ENCODE peak calls at places on chromosomes 13 and 19, in ten cellular contexts. R is left ventricle myocardium inferior, Q is left lung, D is cardiac fibroblast, O is neural crest cell, J is uterus, C is epithelial cell of esophagus, K is Calu3, T is AG10803, I is colonic mucosa. W is an unnamed sample.

GRCh38 chr13:26019881-26020535 is 31.8 kb downstream of the SHISA2 start:
- DNase-seq in R (no peak), Q (no peak), D (peak; percentile 72), O (no peak), J (no peak), C (peak; percentile 84), K (peak; percentile 48), T (peak; percentile 89), I (no peak), W (peak; percentile 100)

GRCh38 chr19:7460562-7460966 is 28.3 kb downstream of the PEX11G start:
- DNase-seq in R (no peak), Q (no peak), D (peak; percentile 65), O (no peak), J (no peak), C (peak; percentile 71), K (no peak), T (no peak), I (no peak), W (no peak)

GRCh38 chr19:48997972-48998371 is 4.3 kb downstream of the RUVBL2 start:
- DNase-seq in R (no peak), Q (no peak), D (peak; percentile 64), O (peak; percentile 74), J (no peak), C (peak; percentile 68), K (peak; percentile 84), T (peak; percentile 49), I (peak; percentile 76), W (no peak)

GRCh38 chr19:46834121-46834520 is 16.5 kb downstream of the AP2S1 start:
- DNase-seq in R (no peak), Q (no peak), D (no peak), O (no peak), J (no peak), C (no peak), K (no peak), T (no peak), I (no peak), W (no peak)

GRCh38 chr13:29402168-29402621 is 193.3 kb downstream of the SLC7A1 start:
- DNase-seq in R (no peak), Q (no peak), D (peak; percentile 1), O (no peak), J (peak; percentile 65), C (peak; percentile 35), K (no peak), T (no peak), I (no peak), W (no peak)

GRCh38 chr19:4455742-4456565 is 1.6 kb downstream of the UBXN6 start:
- DNase-seq in R (peak; percentile 78), Q (no peak), D (peak; percentile 88), O (no peak), J (peak; percentile 88), C (peak; percentile 16), K (no peak), T (peak; percentile 57), I (no peak), W (peak; percentile 60)

GRCh38 chr19:6521718-6522646 is 8.8 kb upstream of the TNFSF9 start:
- DNase-seq in R (no peak), Q (no peak), D (no peak), O (no peak), J (no peak), C (no peak), K (no peak), T (no peak), I (no peak), W (peak; percentile 88)

GRCh38 chr19:6246174-6247006 is 33.4 kb downstream of the MLLT1 start:
- DNase-seq in R (no peak), Q (no peak), D (no peak), O (no peak), J (no peak), C (no peak), K (no peak), T (no peak), I (no peak), W (no peak)

GRCh38 chr13:19169991-19170390 is 11.6 kb downstream of the TUBA3C start:
- DNase-seq in R (no peak), Q (no peak), D (no peak), O (no peak), J (no peak), C (no peak), K (no peak), T (no peak), I (no peak), W (no peak)

GRCh38 chr19:20077791-20078463 is at the start of gene ZNF90:
- DNase-seq in R (peak; percentile 92), Q (peak; percentile 80), D (peak; percentile 85), O (peak; percentile 82), J (peak; percentile 98), C (peak; percentile 98), K (peak; percentile 74), T (peak; percentile 94), I (peak; percentile 96), W (peak; percentile 75)

GRCh38 chr13:19910336-19911072 is 47.1 kb upstream of the ZMYM5 start:
- DNase-seq in R (no peak), Q (no peak), D (no peak), O (no peak), J (no peak), C (peak; percentile 92), K (peak; percentile 22), T (peak; percentile 1), I (peak; percentile 51), W (peak; percentile 39)

GRCh38 chr19:16585808-16586476 is 13.7 kb upstream of the SLC35E1 start:
- DNase-seq in R (no peak), Q (peak; percentile 39), D (no peak), O (no peak), J (no peak), C (peak; percentile 44), K (no peak), T (no peak), I (peak; percentile 39), W (no peak)

GRCh38 chr13:90454002-90454636 is 893.4 kb upstream of the MIR17HG start:
- DNase-seq in R (no peak), Q (no peak), D (no peak), O (no peak), J (no peak), C (peak; percentile 9), K (no peak), T (no peak), I (no peak), W (no peak)

GRCh38 chr13:110637275-110637674 is 21.9 kb downstream of the NAXD start:
- DNase-seq in R (no peak), Q (peak; percentile 17), D (no peak), O (no peak), J (no peak), C (no peak), K (no peak), T (no peak), I (no peak), W (no peak)

GRCh38 chr13:101552286-101552685 is 99.8 kb downstream of the ITGBL1 start:
- DNase-seq in R (no peak), Q (no peak), D (no peak), O (no peak), J (no peak), C (no peak), K (no peak), T (peak; percentile 28), I (no peak), W (no peak)

GRCh38 chr19:11165486-11166030 is 10.0 kb upstream of the SPC24 start:
- DNase-seq in R (no peak), Q (no peak), D (peak; percentile 49), O (no peak), J (no peak), C (no peak), K (no peak), T (peak; percentile 53), I (no peak), W (no peak)

DNA sequence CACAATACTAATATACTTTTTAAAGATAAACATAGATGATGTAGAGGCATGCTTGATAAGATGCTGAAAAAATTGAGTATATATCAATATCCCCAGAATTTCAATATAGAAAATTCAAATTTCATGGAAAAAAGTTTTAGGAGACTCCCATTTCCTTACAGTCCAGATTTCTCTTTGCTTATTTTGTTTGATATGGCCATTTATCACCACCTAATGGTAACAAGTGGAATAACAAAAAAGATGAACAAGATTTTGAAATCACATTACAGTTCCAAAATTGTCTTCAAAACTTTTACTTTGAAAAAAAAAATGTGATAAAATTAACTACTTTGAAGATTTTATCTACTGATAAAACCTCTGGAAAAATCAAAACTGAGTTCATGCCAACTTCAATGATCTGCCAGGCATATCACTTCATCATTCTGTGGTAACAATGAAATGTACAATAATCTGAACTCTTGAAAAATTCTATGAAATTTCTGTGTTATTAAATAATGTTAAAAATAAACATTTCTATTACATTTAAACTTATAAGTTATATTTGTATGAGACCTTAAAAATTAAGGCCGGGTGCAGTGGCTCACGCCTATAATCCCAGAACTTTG is 17.5 kb downstream of the MIPEP start:
- DNase-seq in R (no peak), Q (no peak), D (peak; percentile 69), O (no peak), J (no peak), C (peak; percentile 49), K (no peak), T (peak; percentile 60), I (no peak), W (no peak)
- TF ChIP-seq CTCF in R (peak; percentile 73), Q (peak; percentile 30), D (peak; percentile 41), O (peak; percentile 80), J (peak; percentile 74), C (peak; percentile 42), K (peak; percentile 29), T (peak; percentile 67), I (peak; percentile 45), W (peak; percentile 53)

GRCh38 chr13:75357576-75358295 is 124.2 kb downstream of the TBC1D4 start:
- DNase-seq in R (no peak), Q (no peak), D (peak; percentile 70), O (peak; percentile 14), J (no peak), C (peak; percentile 64), K (peak; percentile 17), T (peak; percentile 50), I (no peak), W (peak; percentile 45)
- TF ChIP-seq CTCF in R (peak; percentile 67), Q (peak; percentile 32), D (peak; percentile 69), O (peak; percentile 66), J (no peak), C (peak; percentile 66), K (no peak), T (peak; percentile 57), I (peak; percentile 31), W (peak; percentile 78)

DNA sequence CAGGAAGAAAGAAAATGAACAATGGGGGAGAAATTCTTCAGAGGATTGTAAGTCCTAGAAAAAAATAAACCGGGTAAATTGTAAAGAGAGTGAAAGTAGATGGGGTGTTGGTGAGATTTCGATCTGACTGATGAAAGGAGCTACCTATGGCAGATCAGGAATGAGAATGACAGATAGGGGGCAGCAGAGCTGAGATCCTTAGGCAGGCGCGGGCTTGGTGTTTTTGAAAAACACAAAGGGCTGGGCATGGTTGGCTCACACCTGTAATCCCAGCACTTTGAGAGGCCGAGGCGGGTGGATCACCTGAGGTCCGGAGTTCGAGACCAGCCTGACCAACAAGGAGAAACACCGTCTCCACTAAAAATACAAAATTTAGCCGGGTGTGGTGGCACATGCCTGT is 1468.6 kb upstream of the SLC10A2 start:
- DNase-seq in R (no peak), Q (no peak), D (no peak), O (no peak), J (no peak), C (no peak), K (no peak), T (no peak), I (peak; percentile 17), W (no peak)
- TF ChIP-seq CTCF in R (no peak), Q (no peak), D (no peak), O (peak; percentile 31), J (no peak), C (peak; percentile 7), K (no peak), T (no peak), I (no peak), W (peak; percentile 39)

DNA sequence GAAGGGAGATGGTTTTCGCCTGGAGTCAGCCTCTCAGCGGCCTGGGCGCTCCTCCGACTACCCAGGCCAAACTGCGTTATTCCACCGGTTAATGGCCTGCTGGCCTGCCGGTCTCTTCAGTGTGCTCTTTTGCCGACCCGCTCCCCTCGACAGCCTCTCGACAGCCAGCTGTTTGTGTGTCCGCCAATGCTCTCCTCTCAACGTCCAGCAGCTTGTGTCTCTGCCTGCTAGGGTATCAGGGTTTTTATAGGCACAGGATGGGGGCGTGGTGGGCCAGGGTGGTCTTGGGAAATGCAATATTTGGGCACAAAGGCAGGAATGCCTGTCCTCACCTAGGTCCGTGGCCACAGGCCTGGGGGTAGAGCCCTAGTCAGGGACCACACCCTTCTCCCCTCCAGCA is 1.5 kb upstream of the ZNF235 start:
- DNase-seq in R (no peak), Q (no peak), D (no peak), O (no peak), J (no peak), C (no peak), K (no peak), T (no peak), I (no peak), W (no peak)
- TF ChIP-seq CTCF in R (no peak), Q (no peak), D (no peak), O (no peak), J (no peak), C (no peak), K (no peak), T (no peak), I (no peak), W (no peak)